ENCODE peak calls at places on chromosomes 2 and 18, in ten cellular contexts. F, S, J, K, P, B, Z, W, Q and N are unnamed samples.

GRCh38 chr18:74228312-74228711 is 63.5 kb downstream of the CYB5A start:
- DNase-seq in F (no peak), Q (no peak), K (no peak), Z (no peak), B (no peak), J (no peak), W (no peak), P (no peak), S (no peak), N (no peak)

GRCh38 chr2:133331437-133331836 is 236.8 kb downstream of the NCKAP5 start:
- DNase-seq in P (no peak), F (no peak), K (no peak), Q (no peak), Z (no peak), W (no peak), S (no peak), B (no peak), J (peak; percentile 5), N (no peak)

GRCh38 chr2:81206216-81206615 is 901.7 kb upstream of the LRRTM1 start:
- DNase-seq in S (no peak), B (no peak), Z (no peak), K (no peak), W (no peak), P (no peak), J (no peak), Q (no peak), F (no peak), N (no peak)

GRCh38 chr18:6022840-6023239 is 127.5 kb upstream of the TMEM200C start:
- DNase-seq in Z (no peak), J (no peak), K (peak; percentile 61), Q (no peak), B (no peak), W (no peak), P (no peak), F (no peak), S (no peak), N (no peak)

GRCh38 chr2:20135631-20136050 is 84.2 kb upstream of the LAPTM4A start:
- DNase-seq in W (peak; percentile 56), P (no peak), J (peak; percentile 84), B (no peak), F (no peak), S (peak; percentile 43), Z (no peak), Q (peak; percentile 80), K (peak; percentile 61), N (peak; percentile 37)

GRCh38 chr2:238854699-238855111 is 6.8 kb downstream of the TWIST2 start:
- DNase-seq in Q (no peak), F (no peak), P (no peak), J (no peak), K (no peak), Z (no peak), B (no peak), S (no peak), W (no peak), N (no peak)

GRCh38 chr2:201654611-201655384 is 11.5 kb upstream of the TMEM237 start:
- DNase-seq in F (no peak), W (no peak), J (no peak), Z (no peak), P (no peak), Q (no peak), S (no peak), K (peak; percentile 91), B (no peak), N (no peak)

GRCh38 chr2:70805987-70806386 is 14.4 kb downstream of the CLEC4F start:
- DNase-seq in S (no peak), Z (no peak), W (no peak), K (no peak), Q (no peak), J (no peak), P (no peak), F (no peak), B (no peak), N (no peak)

DNA sequence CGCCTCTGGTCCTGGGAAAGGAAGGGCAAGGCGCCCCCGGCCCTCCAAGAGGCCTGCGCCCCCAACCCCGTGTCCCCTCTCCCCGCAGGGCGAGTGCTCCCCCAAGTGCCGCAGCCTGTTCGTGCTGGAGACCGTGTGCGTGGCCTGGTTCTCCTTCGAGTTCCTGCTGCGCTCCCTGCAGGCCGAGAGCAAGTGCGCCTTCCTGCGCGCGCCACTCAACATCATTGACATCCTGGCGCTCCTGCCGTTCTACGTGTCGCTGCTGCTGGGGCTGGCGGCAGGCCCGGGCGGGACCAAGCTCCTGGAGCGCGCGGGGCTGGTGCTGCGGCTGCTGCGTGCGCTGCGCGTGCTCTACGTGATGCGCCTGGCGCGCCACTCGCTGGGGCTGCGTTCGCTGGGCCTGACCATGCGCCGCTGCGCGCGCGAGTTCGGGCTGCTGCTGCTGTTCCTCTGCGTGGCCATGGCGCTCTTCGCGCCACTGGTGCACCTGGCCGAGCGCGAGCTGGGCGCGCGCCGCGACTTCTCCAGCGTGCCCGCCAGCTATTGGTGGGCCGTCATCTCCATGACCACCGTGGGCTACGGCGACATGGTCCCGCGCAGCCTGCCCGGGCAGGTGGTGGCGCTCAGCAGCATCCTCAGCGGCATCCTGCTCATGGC is 52.4 kb downstream of the SLC66A2 start:
- DNase-seq in J (no peak), W (no peak), P (no peak), B (no peak), K (no peak), F (no peak), Q (no peak), Z (peak; percentile 52), S (no peak), N (peak; percentile 10)
- H3K9me3 ChIP-seq in J (peaks cover 27% of the 10 kb centered on the region), W (no peaks in the 10 kb centered on the region), P (peaks cover 60% of the 10 kb centered on the region), B (peaks cover 3% of the 10 kb centered on the region), K (peaks cover 41% of the 10 kb centered on the region), F (peaks cover 40% of the 10 kb centered on the region), Q (peaks cover 24% of the 10 kb centered on the region), Z (peaks cover 17% of the 10 kb centered on the region), S (peaks cover 31% of the 10 kb centered on the region), N (no peaks in the 10 kb centered on the region)

GRCh38 chr2:126681505-126681904 is 25.5 kb downstream of the GYPC start:
- DNase-seq in W (no peak), J (no peak), K (no peak), B (no peak), F (no peak), Z (no peak), Q (no peak), S (no peak), P (no peak), N (no peak)

GRCh38 chr2:126679314-126679713 is 23.4 kb downstream of the GYPC start:
- DNase-seq in Q (no peak), J (no peak), W (no peak), S (no peak), F (no peak), K (no peak), Z (no peak), P (no peak), B (no peak), N (no peak)

GRCh38 chr2:126675637-126676036 is 19.7 kb downstream of the GYPC start:
- DNase-seq in K (no peak), Z (no peak), B (no peak), P (no peak), S (no peak), F (no peak), W (no peak), J (no peak), Q (no peak), N (no peak)

GRCh38 chr2:126676814-126677538 is 21.0 kb downstream of the GYPC start:
- DNase-seq in F (no peak), Z (no peak), Q (no peak), P (no peak), W (no peak), J (no peak), B (no peak), S (no peak), K (no peak), N (no peak)

GRCh38 chr2:126678278-126679073 is 22.5 kb downstream of the GYPC start:
- DNase-seq in K (no peak), S (no peak), J (no peak), Q (no peak), W (no peak), B (no peak), P (no peak), F (no peak), Z (no peak), N (no peak)
- H3K27me3 ChIP-seq in K (no peaks in the 10 kb centered on the region), S (no peaks in the 10 kb centered on the region), J (no peaks in the 10 kb centered on the region), Q (no peaks in the 10 kb centered on the region), W (no peaks in the 10 kb centered on the region), B (no peaks in the 10 kb centered on the region), P (no peaks in the 10 kb centered on the region), F (no peaks in the 10 kb centered on the region), Z (no peaks in the 10 kb centered on the region), N (no peaks in the 10 kb centered on the region)

GRCh38 chr2:181188605-181189004 is 208.2 kb downstream of the UBE2E3 start:
- DNase-seq in F (no peak), S (no peak), B (no peak), Z (no peak), K (no peak), J (no peak), W (no peak), P (no peak), Q (no peak), N (no peak)

GRCh38 chr2:181185948-181186347 is 205.5 kb downstream of the UBE2E3 start:
- DNase-seq in Z (no peak), F (no peak), Q (no peak), W (no peak), P (no peak), S (no peak), K (peak; percentile 22), B (no peak), J (no peak), N (no peak)

GRCh38 chr2:181185428-181185827 is 205.0 kb downstream of the UBE2E3 start:
- DNase-seq in K (no peak), S (no peak), B (no peak), P (no peak), W (no peak), Q (no peak), Z (no peak), F (no peak), J (no peak), N (no peak)

GRCh38 chr2:181178823-181179412 is 198.5 kb downstream of the UBE2E3 start:
- DNase-seq in B (peak; percentile 39), F (no peak), W (no peak), K (no peak), S (peak; percentile 27), J (no peak), Q (no peak), P (no peak), Z (no peak), N (no peak)

DNA sequence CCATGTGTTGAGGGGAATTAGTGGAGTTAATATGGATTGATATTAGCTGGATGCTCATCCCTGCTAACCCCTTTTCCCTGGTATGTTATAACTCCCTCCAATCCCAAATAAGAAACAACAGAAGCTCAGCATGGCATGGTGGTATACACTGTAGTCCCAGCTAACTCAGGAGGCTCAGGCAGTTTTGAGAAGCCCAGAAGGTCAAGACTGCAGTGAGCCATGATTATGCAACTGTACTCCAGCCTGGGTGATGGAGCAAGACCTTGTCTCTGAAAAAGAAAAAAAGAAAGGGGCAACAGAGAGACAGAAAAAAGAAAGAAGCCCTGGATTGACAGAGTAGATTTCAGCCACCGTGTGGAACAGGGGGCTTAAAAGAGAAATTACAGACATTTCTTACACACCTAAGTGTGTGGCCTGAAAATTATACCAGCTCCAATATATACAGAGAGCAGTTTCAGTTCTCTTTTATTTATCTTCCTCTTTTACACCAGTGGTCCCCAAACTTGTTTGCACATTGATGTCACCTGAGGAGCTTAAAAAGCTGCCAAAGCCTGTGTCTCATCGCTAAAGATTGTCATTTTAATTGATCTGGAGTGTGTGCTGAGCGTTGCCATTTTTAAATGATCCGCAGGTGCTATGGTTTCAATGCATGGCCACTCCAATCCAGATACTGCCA is 203.6 kb downstream of the UBE2E3 start:
- DNase-seq in J (no peak), Q (no peak), F (no peak), Z (no peak), B (no peak), W (no peak), K (no peak), P (no peak), S (no peak), N (no peak)
- H3K4me3 ChIP-seq in J (no peak overlapping the region), Q (no peak overlapping the region), F (no peak overlapping the region), Z (no peak overlapping the region), B (no peak overlapping the region), W (no peak overlapping the region), K (no peak overlapping the region), P (no peak overlapping the region), S (no peak overlapping the region), N (no peak overlapping the region)

GRCh38 chr2:68715353-68716041 is 19.1 kb upstream of the ARHGAP25 start:
- DNase-seq in S (peak; percentile 62), F (no peak), K (peak; percentile 38), J (peak; percentile 81), Q (peak; percentile 58), Z (no peak), W (no peak), B (peak; percentile 39), P (peak; percentile 62), N (peak; percentile 39)

GRCh38 chr2:68716539-68716938 is 18.1 kb upstream of the ARHGAP25 start:
- DNase-seq in S (no peak), Q (no peak), P (no peak), W (no peak), J (no peak), K (no peak), F (no peak), B (no peak), Z (no peak), N (no peak)

GRCh38 chr2:68716948-68717661 is 17.5 kb upstream of the ARHGAP25 start:
- DNase-seq in P (no peak), Z (no peak), F (no peak), B (no peak), W (no peak), J (no peak), K (no peak), Q (no peak), S (no peak), N (no peak)

GRCh38 chr2:68710756-68711155 is 23.9 kb upstream of the ARHGAP25 start:
- DNase-seq in F (no peak), B (no peak), W (no peak), S (no peak), K (no peak), Q (no peak), J (no peak), P (no peak), Z (no peak), N (no peak)

GRCh38 chr2:68714866-68715265 is 19.7 kb upstream of the ARHGAP25 start:
- DNase-seq in F (no peak), K (no peak), S (no peak), B (no peak), J (no peak), Q (peak; percentile 85), P (no peak), Z (peak; percentile 70), W (peak; percentile 31), N (no peak)
- H3K9me3 ChIP-seq in F (no peaks in the 10 kb centered on the region), K (no peaks in the 10 kb centered on the region), S (no peaks in the 10 kb centered on the region), B (no peaks in the 10 kb centered on the region), J (no peaks in the 10 kb centered on the region), Q (no peaks in the 10 kb centered on the region), P (no peaks in the 10 kb centered on the region), Z (no peaks in the 10 kb centered on the region), W (no peaks in the 10 kb centered on the region), N (no peaks in the 10 kb centered on the region)